ENCODE peak calls at places on chromosome 6, in four cellular contexts. D is mesenchymal stem cell, A is H1, E is trophoblast cell. H is an unnamed sample.

GRCh38 chr6:45718901-45719300 is 296.8 kb downstream of the CLIC5 start:
- DNase-seq in D (no peak), A (no peak), E (no peak), H (no peak)

GRCh38 chr6:79782775-79783174 is 151.6 kb downstream of the SH3BGRL2 start:
- DNase-seq in D (no peak), A (no peak), E (no peak), H (no peak)

GRCh38 chr6:39322306-39322850 is at the start of gene KCNK16:
- DNase-seq in A (no peak), E (no peak), D (no peak), H (no peak)

GRCh38 chr6:11258260-11259237 is 26.1 kb upstream of the NEDD9 start:
- DNase-seq in A (no peak), D (no peak), E (no peak), H (no peak)

GRCh38 chr6:10951675-10952282 is 64.9 kb downstream of the SYCP2L start:
- DNase-seq in E (peak), A (no peak), D (peak), H (peak)

GRCh38 chr6:112877134-112878100 is 530.3 kb downstream of the RFPL4B start:
- DNase-seq in D (peak), A (no peak), E (peak), H (no peak)

GRCh38 chr6:76684881-76685280 is 612.4 kb upstream of the IMPG1 start:
- DNase-seq in D (peak), A (peak), E (no peak), H (no peak)

GRCh38 chr6:147000545-147001488 is 203.4 kb upstream of the STXBP5 start:
- DNase-seq in E (no peak), D (peak), A (no peak), H (no peak)

GRCh38 chr6:88870728-88871330 is 92.6 kb downstream of the RNGTT start:
- DNase-seq in E (peak), D (peak), A (no peak), H (peak)

GRCh38 chr6:154508573-154509375 is 1.7 kb downstream of the CNKSR3 start:
- DNase-seq in E (no peak), D (peak), A (no peak), H (no peak)

GRCh38 chr6:148835920-148836441 is 89.2 kb downstream of the UST start:
- DNase-seq in D (no peak), A (no peak), E (no peak), H (no peak)

GRCh38 chr6:21022343-21023107 is 488.3 kb downstream of the CDKAL1 start:
- DNase-seq in E (peak), A (no peak), D (peak), H (peak)

GRCh38 chr6:152458648-152459047 is 178.5 kb downstream of the SYNE1 start:
- DNase-seq in D (no peak), A (no peak), E (no peak), H (no peak)

GRCh38 chr6:125829433-125829832 is 38.7 kb downstream of the NCOA7 start:
- DNase-seq in A (no peak), D (no peak), E (no peak), H (no peak)

GRCh38 chr6:70739534-70739933 is 71.9 kb downstream of the SMAP1 start:
- DNase-seq in A (no peak), E (no peak), D (no peak), H (no peak)

GRCh38 chr6:44701637-44702101 is 314.2 kb downstream of the CDC5L start:
- DNase-seq in A (peak), E (no peak), D (no peak), H (peak)

GRCh38 chr6:163937071-163937470 is 522.6 kb downstream of the QKI start:
- DNase-seq in A (no peak), D (no peak), E (no peak), H (no peak)

GRCh38 chr6:8736046-8736877 is 300.9 kb upstream of the SLC35B3 start:
- DNase-seq in E (no peak), D (no peak), A (no peak), H (no peak)

GRCh38 chr6:11188161-11188915 is 44.1 kb downstream of the NEDD9 start:
- DNase-seq in E (no peak), A (no peak), D (no peak), H (no peak)

GRCh38 chr6:15775076-15775634 is 112.3 kb upstream of the DTNBP1 start:
- DNase-seq in D (no peak), A (no peak), E (no peak), H (no peak)

GRCh38 chr6:44537306-44538049 is 150.0 kb downstream of the CDC5L start:
- DNase-seq in E (no peak), D (no peak), A (no peak), H (no peak)

GRCh38 chr6:105883966-105884365 is 202.2 kb upstream of the PRDM1 start:
- DNase-seq in E (no peak), A (no peak), D (no peak), H (no peak)

GRCh38 chr6:109772961-109773431 is 81.9 kb downstream of the FIG4 start:
- DNase-seq in D (peak), E (no peak), A (no peak), H (no peak)

GRCh38 chr6:72418495-72418894 is 203.4 kb upstream of the KCNQ5 start:
- DNase-seq in D (peak), E (no peak), A (no peak), H (peak)

GRCh38 chr6:100785982-100786381 is 95.1 kb downstream of the ASCC3 start:
- DNase-seq in D (no peak), E (no peak), A (no peak), H (no peak)

GRCh38 chr6:116010400-116011095 is 50.1 kb downstream of the FRK start:
- DNase-seq in A (peak), E (peak), D (peak), H (peak)

GRCh38 chr6:124928831-124929230 is 33.4 kb upstream of the RNF217 start:
- DNase-seq in A (no peak), E (no peak), D (no peak), H (no peak)

GRCh38 chr6:46734867-46735719 is at the start of gene PLA2G7:
- DNase-seq in E (peak), D (peak), A (no peak), H (peak)

GRCh38 chr6:170006524-170007467 is 255.4 kb downstream of the ERMARD start:
- DNase-seq in A (peak), E (peak), D (no peak), H (peak)
- H2BK12ac ChIP-seq in A (peak), E (peak), D (no peak), H (peak)

GRCh38 chr6:111551521-111552231 is 54.0 kb downstream of the TRAF3IP2 start:
- DNase-seq in D (no peak), E (peak), A (no peak), H (no peak)
- H3K4me3 ChIP-seq in D (peak), E (no peak), A (no peak), H (no peak)

DNA sequence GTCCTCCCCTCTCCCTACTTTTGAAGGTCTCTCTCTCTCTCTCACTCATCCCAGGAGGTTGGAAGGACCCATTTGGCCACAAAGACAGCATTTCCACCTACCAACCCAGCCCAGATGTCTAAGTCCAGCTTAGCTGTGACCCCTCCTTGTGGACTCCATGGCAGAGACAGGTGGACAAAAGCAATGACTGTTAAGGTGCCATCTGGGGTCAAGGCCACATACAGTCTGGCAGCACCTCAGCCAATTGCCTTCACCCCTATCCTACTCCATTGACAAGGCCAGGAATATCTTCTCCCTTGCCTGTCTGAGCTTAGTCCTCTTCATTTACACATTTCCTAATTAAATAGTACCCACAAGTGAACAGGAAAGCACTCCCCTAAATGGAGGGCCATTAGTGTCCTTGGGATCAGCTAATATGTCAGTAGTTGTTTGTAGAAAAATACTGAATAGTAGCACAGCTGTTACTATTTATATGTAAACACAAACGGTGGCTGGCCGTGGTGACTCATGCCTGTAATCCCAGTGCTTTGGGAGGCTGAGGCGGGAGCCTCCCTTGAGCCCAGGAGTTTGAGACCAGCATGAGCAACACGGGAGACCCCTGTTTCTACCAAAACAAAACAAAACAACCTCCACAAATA is 28.8 kb downstream of the GCM1 start:
- DNase-seq in D (peak), E (no peak), A (peak), H (no peak)
- H2BK12ac ChIP-seq in D (peak), E (peak), A (peak), H (no peak)

DNA sequence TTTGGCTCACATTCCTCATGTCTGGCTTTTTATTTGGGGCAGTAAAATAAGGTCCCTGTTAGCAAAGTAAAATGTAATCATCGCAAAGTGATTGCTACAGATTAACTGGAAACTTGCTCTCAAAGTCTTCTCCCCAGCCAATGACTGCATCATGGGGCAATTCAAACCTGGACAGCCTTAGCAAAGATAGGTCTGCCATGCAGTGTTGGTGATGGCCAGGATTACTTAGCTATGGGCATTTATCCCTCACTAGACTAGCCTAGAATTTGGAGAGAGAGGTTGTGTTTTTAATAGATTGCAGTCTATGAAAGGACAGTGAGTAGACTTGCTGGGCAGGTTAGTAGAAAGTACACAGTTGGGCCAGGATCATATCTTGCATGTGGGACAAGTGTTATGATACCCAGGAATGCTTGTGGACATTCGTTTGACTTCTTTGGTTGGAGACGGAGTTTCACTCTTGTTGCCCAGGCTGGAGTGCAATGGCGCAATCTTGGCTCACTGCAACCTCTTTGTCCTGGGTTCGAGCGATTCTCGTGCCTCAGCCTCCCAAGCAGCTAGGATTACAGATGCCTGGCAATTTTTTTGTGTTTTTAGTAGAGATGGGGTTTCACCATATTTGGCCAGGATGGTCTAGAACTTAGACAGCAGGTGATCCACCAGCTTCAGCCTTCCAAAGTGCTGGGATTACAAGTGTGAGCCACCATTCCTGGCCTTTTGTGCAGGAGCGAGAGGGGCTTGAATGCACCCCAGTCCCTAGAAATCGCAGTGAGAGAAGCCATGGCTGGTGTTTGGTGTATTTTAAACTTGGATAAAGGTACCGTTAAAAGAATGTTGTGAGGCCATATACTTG is 3.4 kb downstream of the RPS12 start:
- DNase-seq in E (no peak), D (no peak), A (no peak), H (no peak)
- H3K4me3 ChIP-seq in E (no peak), D (no peak), A (no peak), H (no peak)

H was measured in neuronal stem cell.